ENCODE peak calls at places on chromosome 14, in nine cellular contexts. One of them, this sample, is unnamed.

GRCh38 chr14:95140060-95140858 is 17.1 kb downstream of the DICER1 start:
- DNase-seq in neuronal stem cell: no peak
- DNase-seq in A673: no peak
- DNase-seq in CD8-positive, alpha-beta T cell: no peak
- DNase-seq in suprapubic skin: no peak
- DNase-seq in testis: no peak
- DNase-seq in upper lobe of right lung: no peak
- DNase-seq in uterus: no peak
- DNase-seq in cardiac muscle cell: no peak
- DNase-seq in this sample: no peak

GRCh38 chr14:22598896-22599244 is 770 bp downstream of the ABHD4 start:
- DNase-seq in neuronal stem cell: no peak
- DNase-seq in A673: peak; percentile 41
- DNase-seq in CD8-positive, alpha-beta T cell: no peak
- DNase-seq in suprapubic skin: no peak
- DNase-seq in testis: no peak
- DNase-seq in upper lobe of right lung: no peak
- DNase-seq in uterus: peak; percentile 72
- DNase-seq in cardiac muscle cell: peak; percentile 17
- DNase-seq in this sample: no peak

GRCh38 chr14:98907271-98907670 is 364.7 kb downstream of the BCL11B start:
- DNase-seq in neuronal stem cell: no peak
- DNase-seq in A673: no peak
- DNase-seq in CD8-positive, alpha-beta T cell: no peak
- DNase-seq in suprapubic skin: no peak
- DNase-seq in testis: no peak
- DNase-seq in upper lobe of right lung: no peak
- DNase-seq in uterus: no peak
- DNase-seq in cardiac muscle cell: no peak
- DNase-seq in this sample: no peak

GRCh38 chr14:71244341-71244740 is 337.1 kb downstream of the PCNX1 start:
- DNase-seq in neuronal stem cell: no peak
- DNase-seq in A673: no peak
- DNase-seq in CD8-positive, alpha-beta T cell: no peak
- DNase-seq in suprapubic skin: no peak
- DNase-seq in testis: no peak
- DNase-seq in upper lobe of right lung: no peak
- DNase-seq in uterus: no peak
- DNase-seq in cardiac muscle cell: peak; percentile 78
- DNase-seq in this sample: no peak

GRCh38 chr14:31297701-31298344 is 90.2 kb upstream of the HECTD1 start:
- DNase-seq in neuronal stem cell: no peak
- DNase-seq in A673: no peak
- DNase-seq in CD8-positive, alpha-beta T cell: no peak
- DNase-seq in suprapubic skin: no peak
- DNase-seq in testis: no peak
- DNase-seq in upper lobe of right lung: no peak
- DNase-seq in uterus: no peak
- DNase-seq in cardiac muscle cell: no peak
- DNase-seq in this sample: no peak

GRCh38 chr14:92473261-92473946 is 40.2 kb upstream of the RIN3 start:
- DNase-seq in neuronal stem cell: no peak
- DNase-seq in A673: no peak
- DNase-seq in CD8-positive, alpha-beta T cell: no peak
- DNase-seq in suprapubic skin: peak; percentile 88
- DNase-seq in testis: peak; percentile 15
- DNase-seq in upper lobe of right lung: no peak
- DNase-seq in uterus: peak; percentile 50
- DNase-seq in cardiac muscle cell: no peak
- DNase-seq in this sample: peak; percentile 54

GRCh38 chr14:101481557-101481956 is 79.7 kb upstream of the DIO3 start:
- DNase-seq in neuronal stem cell: no peak
- DNase-seq in A673: no peak
- DNase-seq in CD8-positive, alpha-beta T cell: no peak
- DNase-seq in suprapubic skin: no peak
- DNase-seq in testis: no peak
- DNase-seq in upper lobe of right lung: peak; percentile 11
- DNase-seq in uterus: peak; percentile 29
- DNase-seq in cardiac muscle cell: no peak
- DNase-seq in this sample: no peak

GRCh38 chr14:84969501-84969900 is 560.4 kb upstream of the FLRT2 start:
- DNase-seq in neuronal stem cell: no peak
- DNase-seq in A673: no peak
- DNase-seq in CD8-positive, alpha-beta T cell: no peak
- DNase-seq in suprapubic skin: no peak
- DNase-seq in testis: no peak
- DNase-seq in upper lobe of right lung: no peak
- DNase-seq in uterus: no peak
- DNase-seq in cardiac muscle cell: no peak
- DNase-seq in this sample: no peak

GRCh38 chr14:33035795-33036194 is 97.1 kb downstream of the NPAS3 start:
- DNase-seq in neuronal stem cell: no peak
- DNase-seq in A673: no peak
- DNase-seq in CD8-positive, alpha-beta T cell: no peak
- DNase-seq in suprapubic skin: no peak
- DNase-seq in testis: no peak
- DNase-seq in upper lobe of right lung: no peak
- DNase-seq in uterus: no peak
- DNase-seq in cardiac muscle cell: no peak
- DNase-seq in this sample: no peak

GRCh38 chr14:69842671-69843407 is 36.4 kb upstream of the SMOC1 start:
- DNase-seq in neuronal stem cell: peak; percentile 76
- DNase-seq in A673: no peak
- DNase-seq in CD8-positive, alpha-beta T cell: no peak
- DNase-seq in suprapubic skin: no peak
- DNase-seq in testis: no peak
- DNase-seq in upper lobe of right lung: no peak
- DNase-seq in uterus: no peak
- DNase-seq in cardiac muscle cell: no peak
- DNase-seq in this sample: no peak

GRCh38 chr14:35133542-35134328 is 11.4 kb downstream of the PRORP start:
- DNase-seq in neuronal stem cell: no peak
- DNase-seq in A673: no peak
- DNase-seq in CD8-positive, alpha-beta T cell: no peak
- DNase-seq in suprapubic skin: no peak
- DNase-seq in testis: no peak
- DNase-seq in upper lobe of right lung: no peak
- DNase-seq in uterus: no peak
- DNase-seq in cardiac muscle cell: no peak
- DNase-seq in this sample: no peak

GRCh38 chr14:59482471-59483331 is 1.5 kb downstream of the L3HYPDH start:
- DNase-seq in neuronal stem cell: no peak
- DNase-seq in A673: peak; percentile 37
- DNase-seq in CD8-positive, alpha-beta T cell: no peak
- DNase-seq in suprapubic skin: no peak
- DNase-seq in testis: peak; percentile 38
- DNase-seq in upper lobe of right lung: no peak
- DNase-seq in uterus: peak; percentile 57
- DNase-seq in cardiac muscle cell: peak; percentile 23
- DNase-seq in this sample: peak; percentile 32

GRCh38 chr14:36518586-36519430 is 1.2 kb downstream of the NKX2-1 start:
- DNase-seq in neuronal stem cell: peak; percentile 30
- DNase-seq in A673: no peak
- DNase-seq in CD8-positive, alpha-beta T cell: no peak
- DNase-seq in suprapubic skin: no peak
- DNase-seq in testis: no peak
- DNase-seq in upper lobe of right lung: peak; percentile 69
- DNase-seq in uterus: no peak
- DNase-seq in cardiac muscle cell: no peak
- DNase-seq in this sample: no peak

GRCh38 chr14:96052541-96053105 is 13.5 kb downstream of the C14orf132 start:
- DNase-seq in neuronal stem cell: no peak
- DNase-seq in A673: no peak
- DNase-seq in CD8-positive, alpha-beta T cell: no peak
- DNase-seq in suprapubic skin: no peak
- DNase-seq in testis: no peak
- DNase-seq in upper lobe of right lung: no peak
- DNase-seq in uterus: no peak
- DNase-seq in cardiac muscle cell: no peak
- DNase-seq in this sample: no peak

GRCh38 chr14:68694516-68695235 is 98.2 kb downstream of the ZFP36L1 start:
- DNase-seq in neuronal stem cell: no peak
- DNase-seq in A673: no peak
- DNase-seq in CD8-positive, alpha-beta T cell: no peak
- DNase-seq in suprapubic skin: peak; percentile 64
- DNase-seq in testis: no peak
- DNase-seq in upper lobe of right lung: no peak
- DNase-seq in uterus: peak; percentile 30
- DNase-seq in cardiac muscle cell: no peak
- DNase-seq in this sample: no peak

GRCh38 chr14:91613459-91614145 is 103.5 kb upstream of the PPP4R3A start:
- DNase-seq in neuronal stem cell: no peak
- DNase-seq in A673: peak; percentile 29
- DNase-seq in CD8-positive, alpha-beta T cell: no peak
- DNase-seq in suprapubic skin: no peak
- DNase-seq in testis: peak; percentile 58
- DNase-seq in upper lobe of right lung: no peak
- DNase-seq in uterus: no peak
- DNase-seq in cardiac muscle cell: no peak
- DNase-seq in this sample: no peak

GRCh38 chr14:68248481-68249255 is 429.1 kb downstream of the RAD51B start:
- DNase-seq in neuronal stem cell: peak; percentile 64
- DNase-seq in A673: peak; percentile 77
- DNase-seq in CD8-positive, alpha-beta T cell: no peak
- DNase-seq in suprapubic skin: peak; percentile 68
- DNase-seq in testis: no peak
- DNase-seq in upper lobe of right lung: peak; percentile 63
- DNase-seq in uterus: no peak
- DNase-seq in cardiac muscle cell: peak; percentile 71
- DNase-seq in this sample: peak; percentile 17

GRCh38 chr14:77302926-77303325 is 17.8 kb downstream of the POMT2 start:
- DNase-seq in neuronal stem cell: no peak
- DNase-seq in A673: no peak
- DNase-seq in CD8-positive, alpha-beta T cell: peak; percentile 4
- DNase-seq in suprapubic skin: no peak
- DNase-seq in testis: no peak
- DNase-seq in upper lobe of right lung: no peak
- DNase-seq in uterus: no peak
- DNase-seq in cardiac muscle cell: no peak
- DNase-seq in this sample: no peak

GRCh38 chr14:89598548-89599186 is 181.6 kb upstream of the FOXN3 start:
- DNase-seq in neuronal stem cell: no peak
- DNase-seq in A673: no peak
- DNase-seq in CD8-positive, alpha-beta T cell: no peak
- DNase-seq in suprapubic skin: no peak
- DNase-seq in testis: no peak
- DNase-seq in upper lobe of right lung: no peak
- DNase-seq in uterus: no peak
- DNase-seq in cardiac muscle cell: no peak
- DNase-seq in this sample: no peak
- H3K9me3 ChIP-seq in neuronal stem cell: no peaks in the 10 kb centered on the region
- H3K9me3 ChIP-seq in A673: peaks cover 33% of the 10 kb centered on the region
- H3K9me3 ChIP-seq in CD8-positive, alpha-beta T cell: peaks cover 17% of the 10 kb centered on the region
- H3K9me3 ChIP-seq in suprapubic skin: peaks cover 18% of the 10 kb centered on the region
- H3K9me3 ChIP-seq in testis: no peaks in the 10 kb centered on the region
- H3K9me3 ChIP-seq in upper lobe of right lung: peaks cover 17% of the 10 kb centered on the region
- H3K9me3 ChIP-seq in uterus: peaks cover 16% of the 10 kb centered on the region
- H3K9me3 ChIP-seq in cardiac muscle cell: peaks cover 4% of the 10 kb centered on the region
- H3K9me3 ChIP-seq in this sample: no peaks in the 10 kb centered on the region

DNA sequence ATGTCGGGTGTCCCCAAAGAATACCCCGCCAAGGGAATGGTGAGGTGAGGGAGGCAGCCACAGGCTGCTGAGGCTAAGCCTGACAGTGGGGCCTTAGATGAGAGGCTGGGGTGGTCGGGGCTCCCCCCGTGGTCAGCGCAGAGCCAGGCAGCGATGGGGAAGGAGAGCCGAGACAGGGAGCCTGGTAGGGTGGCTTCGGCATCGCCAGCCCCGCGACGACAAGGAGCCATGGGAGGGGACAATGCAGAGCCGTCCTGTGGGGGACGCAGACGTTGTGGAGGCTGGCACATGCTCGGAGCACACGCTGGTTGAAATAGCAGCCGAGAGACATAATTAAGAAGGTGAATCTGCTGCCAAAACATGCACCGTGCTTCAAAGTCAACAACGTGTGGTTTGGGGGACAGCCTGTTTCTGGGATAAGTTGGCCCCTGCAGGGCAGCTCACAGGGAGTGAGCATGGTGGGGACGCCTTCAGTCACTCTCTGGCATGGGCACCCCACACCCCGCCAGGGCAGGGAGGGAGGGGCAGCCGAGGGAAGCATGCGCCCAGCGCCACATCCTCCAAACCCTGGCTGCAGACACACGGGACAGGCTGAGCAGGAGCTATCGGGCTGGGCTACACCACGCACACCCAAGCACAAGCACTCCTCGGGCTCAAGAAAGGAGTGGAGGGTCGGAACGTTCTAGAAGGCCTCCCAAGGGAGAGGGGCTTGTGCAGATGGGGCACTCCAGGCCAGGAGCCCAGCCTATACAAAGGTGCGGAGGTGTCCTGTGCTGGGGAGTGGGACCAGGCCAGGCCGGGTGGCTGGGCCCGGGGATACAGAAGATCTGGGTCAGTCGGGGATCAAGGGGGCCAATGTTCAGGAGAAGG is 66.6 kb upstream of the C14orf180 start:
- DNase-seq in neuronal stem cell: no peak
- DNase-seq in A673: no peak
- DNase-seq in CD8-positive, alpha-beta T cell: no peak
- DNase-seq in suprapubic skin: no peak
- DNase-seq in testis: no peak
- DNase-seq in upper lobe of right lung: no peak
- DNase-seq in uterus: no peak
- DNase-seq in cardiac muscle cell: no peak
- DNase-seq in this sample: no peak
- H3K9me3 ChIP-seq in neuronal stem cell: peaks cover 9% of the 10 kb centered on the region
- H3K9me3 ChIP-seq in A673: no peaks in the 10 kb centered on the region
- H3K9me3 ChIP-seq in CD8-positive, alpha-beta T cell: no peaks in the 10 kb centered on the region
- H3K9me3 ChIP-seq in suprapubic skin: peaks cover 8% of the 10 kb centered on the region
- H3K9me3 ChIP-seq in testis: no peaks in the 10 kb centered on the region
- H3K9me3 ChIP-seq in upper lobe of right lung: no peaks in the 10 kb centered on the region
- H3K9me3 ChIP-seq in uterus: peaks cover 9% of the 10 kb centered on the region
- H3K9me3 ChIP-seq in cardiac muscle cell: no peaks in the 10 kb centered on the region
- H3K9me3 ChIP-seq in this sample: peaks cover 4% of the 10 kb centered on the region

GRCh38 chr14:38107216-38107631 is 100.5 kb upstream of the SSTR1 start:
- DNase-seq in neuronal stem cell: no peak
- DNase-seq in A673: no peak
- DNase-seq in CD8-positive, alpha-beta T cell: no peak
- DNase-seq in suprapubic skin: no peak
- DNase-seq in testis: no peak
- DNase-seq in upper lobe of right lung: no peak
- DNase-seq in uterus: no peak
- DNase-seq in cardiac muscle cell: no peak
- DNase-seq in this sample: no peak
- H3K9me3 ChIP-seq in neuronal stem cell: no peaks in the 10 kb centered on the region
- H3K9me3 ChIP-seq in A673: no peaks in the 10 kb centered on the region
- H3K9me3 ChIP-seq in CD8-positive, alpha-beta T cell: no peaks in the 10 kb centered on the region
- H3K9me3 ChIP-seq in suprapubic skin: no peaks in the 10 kb centered on the region
- H3K9me3 ChIP-seq in testis: no peaks in the 10 kb centered on the region
- H3K9me3 ChIP-seq in upper lobe of right lung: no peaks in the 10 kb centered on the region
- H3K9me3 ChIP-seq in uterus: no peaks in the 10 kb centered on the region
- H3K9me3 ChIP-seq in cardiac muscle cell: no peaks in the 10 kb centered on the region
- H3K9me3 ChIP-seq in this sample: peaks cover 3% of the 10 kb centered on the region

DNA sequence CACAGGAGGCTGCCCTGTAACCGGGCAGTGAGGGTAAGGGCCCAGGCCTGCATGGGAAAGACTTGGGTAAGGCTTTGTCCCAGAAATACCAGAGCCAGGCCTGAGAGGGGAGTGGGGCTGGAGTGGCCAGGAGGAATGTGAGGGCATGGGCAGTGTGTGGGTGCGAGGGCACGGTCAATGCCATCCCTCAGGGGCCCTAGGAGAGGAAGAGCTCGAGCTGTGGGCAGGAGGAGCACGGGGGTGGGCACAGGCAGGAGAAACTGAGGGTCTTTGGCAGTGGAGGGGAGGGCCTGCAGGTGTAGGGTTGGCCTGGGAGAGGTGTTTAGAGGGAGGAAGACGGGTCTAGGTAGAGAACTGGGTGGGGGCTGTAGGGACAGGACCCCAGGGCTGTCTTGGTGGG is 381.6 kb downstream of the TMEM121 start:
- DNase-seq in neuronal stem cell: no peak
- DNase-seq in A673: no peak
- DNase-seq in CD8-positive, alpha-beta T cell: no peak
- DNase-seq in suprapubic skin: no peak
- DNase-seq in testis: no peak
- DNase-seq in upper lobe of right lung: no peak
- DNase-seq in uterus: no peak
- DNase-seq in cardiac muscle cell: no peak
- DNase-seq in this sample: no peak
- H3K9me3 ChIP-seq in neuronal stem cell: peaks cover 44% of the 10 kb centered on the region
- H3K9me3 ChIP-seq in A673: no peaks in the 10 kb centered on the region
- H3K9me3 ChIP-seq in CD8-positive, alpha-beta T cell: no peaks in the 10 kb centered on the region
- H3K9me3 ChIP-seq in suprapubic skin: no peaks in the 10 kb centered on the region
- H3K9me3 ChIP-seq in testis: no peaks in the 10 kb centered on the region
- H3K9me3 ChIP-seq in upper lobe of right lung: no peaks in the 10 kb centered on the region
- H3K9me3 ChIP-seq in uterus: no peaks in the 10 kb centered on the region
- H3K9me3 ChIP-seq in cardiac muscle cell: no peaks in the 10 kb centered on the region
- H3K9me3 ChIP-seq in this sample: no peaks in the 10 kb centered on the region

This sample was measured in right cardiac atrium.